ENCODE peak calls at places on chromosome 5, in six cellular contexts. J is ovary; I is CD8-positive, alpha-beta T cell; X is GM23338; O is epithelial cell of esophagus; T is spleen. P is an unnamed sample.

GRCh38 chr5:138725153-138725884 is 27.9 kb upstream of the CTNNA1 start:
- DNase-seq in J (peak), I (no peak), X (peak), O (peak), T (no peak), P (peak)

GRCh38 chr5:128264567-128264966 is 181.0 kb downstream of the SLC12A2 start:
- DNase-seq in J (no peak), I (no peak), X (no peak), O (no peak), T (no peak), P (peak)

GRCh38 chr5:115842089-115842881 is 550 bp downstream of the AP3S1 start:
- DNase-seq in J (no peak), I (peak), X (peak), O (no peak), T (no peak), P (peak)

GRCh38 chr5:36624277-36624676 is 17.9 kb downstream of the SLC1A3 start:
- DNase-seq in J (no peak), I (no peak), X (no peak), O (no peak), T (no peak), P (no peak)

GRCh38 chr5:138568061-138568824 is 7.0 kb downstream of the HSPA9 start:
- DNase-seq in J (no peak), I (no peak), X (no peak), O (peak), T (no peak), P (no peak)

GRCh38 chr5:53406630-53407316 is 73.7 kb upstream of the FST start:
- DNase-seq in J (no peak), I (no peak), X (no peak), O (peak), T (no peak), P (peak)

GRCh38 chr5:131521252-131521651 is 113.8 kb downstream of the RAPGEF6 start:
- DNase-seq in J (no peak), I (no peak), X (no peak), O (peak), T (no peak), P (peak)

GRCh38 chr5:157463621-157464407 is 3.8 kb downstream of the NIPAL4 start:
- DNase-seq in J (no peak), I (no peak), X (no peak), O (peak), T (no peak), P (peak)

GRCh38 chr5:123206618-123207320 is 117.7 kb downstream of the PRDM6 start:
- DNase-seq in J (no peak), I (no peak), X (no peak), O (no peak), T (no peak), P (no peak)

GRCh38 chr5:142411656-142412425 is 87.0 kb upstream of the SPRY4 start:
- DNase-seq in J (no peak), I (no peak), X (no peak), O (no peak), T (no peak), P (no peak)

DNA sequence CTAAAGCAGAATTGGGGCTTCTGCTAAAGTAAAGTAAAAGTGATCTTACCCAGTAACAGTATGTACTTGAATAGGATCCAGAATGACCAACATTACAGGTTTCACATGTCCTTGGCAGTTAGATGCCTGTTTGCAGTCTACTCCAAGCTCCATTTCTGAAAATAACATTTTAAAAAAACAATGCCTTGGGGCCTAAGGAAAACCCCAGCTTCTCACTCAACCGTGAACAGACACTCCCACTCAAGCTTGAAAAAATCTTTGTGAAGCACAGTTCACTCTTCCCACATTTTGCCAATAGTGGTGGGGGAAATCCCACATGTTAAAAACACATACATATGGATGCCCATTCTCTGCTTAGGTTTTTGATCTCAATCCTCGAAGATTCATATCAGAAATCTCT is 304.1 kb downstream of the ARRDC3 start:
- DNase-seq in J (no peak), I (no peak), X (no peak), O (peak), T (no peak), P (no peak)
- H3K4me3 ChIP-seq in J (no peak), I (no peak), X (no peak), O (no peak), T (no peak), P (no peak)

GRCh38 chr5:98513378-98513777 is 260.1 kb upstream of the RGMB start:
- DNase-seq in J (no peak), I (no peak), X (peak), O (no peak), T (no peak), P (no peak)

GRCh38 chr5:98514106-98514665 is 259.3 kb upstream of the RGMB start:
- DNase-seq in J (no peak), I (no peak), X (no peak), O (no peak), T (no peak), P (peak)

GRCh38 chr5:98510111-98510510 is 263.4 kb upstream of the RGMB start:
- DNase-seq in J (no peak), I (no peak), X (peak), O (peak), T (no peak), P (peak)

DNA sequence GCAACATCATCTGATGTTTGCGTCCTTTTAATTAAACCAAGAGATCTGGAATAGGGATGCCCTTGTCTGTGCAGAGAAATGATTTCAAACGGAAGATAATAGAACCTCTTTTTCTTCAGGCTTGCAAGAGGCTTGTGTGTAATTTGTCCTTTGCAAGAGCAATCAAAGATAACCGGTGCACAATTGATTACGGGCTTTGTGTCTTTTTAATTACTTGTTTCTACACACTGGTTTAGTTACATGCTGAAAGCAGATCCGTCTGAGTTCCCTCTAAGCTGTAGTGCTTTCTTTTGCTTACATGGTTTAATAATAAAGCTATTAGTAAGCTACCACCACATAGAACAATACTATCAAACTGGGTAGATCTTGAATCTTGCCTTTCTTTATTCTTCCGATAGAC is 262.9 kb upstream of the RGMB start:
- DNase-seq in J (no peak), I (no peak), X (no peak), O (no peak), T (no peak), P (no peak)
- TF ChIP-seq CTCF in J (no peak), I (no peak), X (no peak), O (no peak), T (no peak), P (no peak)

GRCh38 chr5:90022002-90022710 is 387.4 kb downstream of the CETN3 start:
- DNase-seq in J (no peak), I (no peak), X (no peak), O (no peak), T (no peak), P (no peak)

GRCh38 chr5:90017236-90017635 is 392.3 kb downstream of the CETN3 start:
- DNase-seq in J (no peak), I (no peak), X (peak), O (no peak), T (no peak), P (no peak)

GRCh38 chr5:90015584-90016018 is 394.0 kb downstream of the CETN3 start:
- DNase-seq in J (no peak), I (no peak), X (peak), O (peak), T (no peak), P (no peak)

GRCh38 chr5:90022711-90023053 is 386.9 kb downstream of the CETN3 start:
- DNase-seq in J (no peak), I (no peak), X (no peak), O (peak), T (no peak), P (no peak)

DNA sequence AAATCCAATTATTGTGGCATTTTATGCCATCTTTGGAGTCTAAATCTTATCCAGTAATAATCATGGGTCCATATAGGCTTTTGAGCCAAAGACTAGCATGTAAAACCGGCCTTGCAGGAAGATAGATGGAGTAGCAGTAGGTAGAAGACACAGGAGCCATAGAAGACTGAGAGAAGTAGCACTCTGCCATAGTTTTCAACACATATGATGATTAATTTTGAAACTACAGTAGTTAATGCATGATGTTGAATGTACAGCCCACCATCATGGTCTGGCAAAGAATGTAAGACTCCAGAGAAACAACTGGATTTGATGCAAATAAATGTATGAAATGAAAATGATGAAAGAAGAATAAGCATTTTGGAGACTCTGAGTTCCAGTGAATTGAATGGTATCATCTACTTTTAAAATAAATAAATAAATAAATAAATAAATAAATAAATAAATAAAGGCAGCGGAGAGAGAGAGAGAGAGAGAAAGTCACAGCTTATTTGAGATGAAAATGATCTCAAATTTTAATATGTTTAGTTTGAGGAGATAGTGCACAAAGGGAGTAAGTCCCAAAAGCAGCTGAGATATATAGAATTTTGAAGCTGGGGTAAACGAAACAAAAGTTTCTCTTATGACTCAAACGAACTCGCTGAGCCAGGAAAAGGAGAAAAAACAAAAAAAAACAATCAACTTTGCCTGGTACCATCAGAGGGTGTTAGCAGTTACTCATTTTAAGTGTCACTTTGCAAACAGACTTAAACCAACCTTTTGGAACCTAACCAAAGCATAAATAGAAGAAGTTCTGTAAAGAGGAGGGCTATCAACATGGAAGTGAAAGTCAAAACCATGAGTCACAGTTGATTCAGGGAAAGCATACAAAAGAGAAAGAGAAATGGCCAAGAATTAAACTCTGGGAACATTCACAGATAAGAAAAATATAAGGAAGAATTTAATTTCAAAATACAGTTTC is 388.7 kb downstream of the CETN3 start:
- DNase-seq in J (no peak), I (no peak), X (no peak), O (peak), T (no peak), P (peak)
- H3K4me3 ChIP-seq in J (peak), I (no peak), X (no peak), O (peak), T (no peak), P (peak)

DNA sequence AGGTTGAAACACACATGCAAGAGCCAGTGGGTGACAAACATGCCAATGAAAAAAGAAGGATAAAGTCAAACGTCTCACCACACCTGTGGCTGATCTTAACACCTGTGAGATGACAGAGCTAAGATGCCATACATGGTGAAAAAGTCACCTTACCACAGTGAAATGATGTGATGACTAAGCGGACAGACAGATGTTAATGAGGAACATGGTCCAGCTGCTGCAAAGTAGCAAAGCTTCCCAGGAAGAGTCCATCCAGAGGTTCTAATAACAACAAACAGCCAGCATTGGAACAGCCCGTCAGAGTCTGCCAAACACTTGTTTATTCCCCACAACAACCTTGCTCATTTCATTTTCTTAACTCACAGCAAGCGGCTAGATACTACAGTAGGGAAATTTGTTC is 1.9 kb downstream of the KIAA1191 start:
- DNase-seq in J (no peak), I (no peak), X (no peak), O (peak), T (no peak), P (peak)
- TF ChIP-seq CTCF in J (no peak), I (no peak), X (no peak), O (no peak), T (no peak), P (no peak)

DNA sequence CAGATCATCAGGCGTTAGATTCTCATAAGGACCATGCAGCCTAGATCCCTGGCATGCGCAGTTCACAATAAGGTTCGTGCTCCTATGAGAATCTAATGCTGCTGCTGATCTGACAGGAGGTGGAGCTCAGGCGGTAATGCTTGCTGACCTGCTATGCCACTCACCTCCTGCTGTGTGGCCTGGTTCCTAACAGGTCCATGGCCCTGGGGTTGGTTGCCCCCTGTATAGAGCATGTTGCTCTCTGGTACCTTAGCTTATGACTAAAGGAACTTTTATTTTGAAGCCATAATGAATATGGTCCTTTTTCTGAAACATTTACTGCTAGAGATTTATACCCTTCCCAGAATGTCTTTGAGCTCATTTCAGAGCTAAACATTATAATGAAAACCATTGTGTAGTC is 3.1 kb downstream of the MAN2A1 start:
- DNase-seq in J (no peak), I (no peak), X (no peak), O (no peak), T (peak), P (no peak)
- H3K4me3 ChIP-seq in J (no peak), I (no peak), X (no peak), O (no peak), T (no peak), P (no peak)

GRCh38 chr5:136799806-136800372 is 434.5 kb upstream of the TRPC7 start:
- DNase-seq in J (no peak), I (no peak), X (peak), O (peak), T (no peak), P (no peak)
- TF ChIP-seq CTCF in J (no peak), I (no peak), X (peak), O (peak), T (no peak), P (no peak)

DNA sequence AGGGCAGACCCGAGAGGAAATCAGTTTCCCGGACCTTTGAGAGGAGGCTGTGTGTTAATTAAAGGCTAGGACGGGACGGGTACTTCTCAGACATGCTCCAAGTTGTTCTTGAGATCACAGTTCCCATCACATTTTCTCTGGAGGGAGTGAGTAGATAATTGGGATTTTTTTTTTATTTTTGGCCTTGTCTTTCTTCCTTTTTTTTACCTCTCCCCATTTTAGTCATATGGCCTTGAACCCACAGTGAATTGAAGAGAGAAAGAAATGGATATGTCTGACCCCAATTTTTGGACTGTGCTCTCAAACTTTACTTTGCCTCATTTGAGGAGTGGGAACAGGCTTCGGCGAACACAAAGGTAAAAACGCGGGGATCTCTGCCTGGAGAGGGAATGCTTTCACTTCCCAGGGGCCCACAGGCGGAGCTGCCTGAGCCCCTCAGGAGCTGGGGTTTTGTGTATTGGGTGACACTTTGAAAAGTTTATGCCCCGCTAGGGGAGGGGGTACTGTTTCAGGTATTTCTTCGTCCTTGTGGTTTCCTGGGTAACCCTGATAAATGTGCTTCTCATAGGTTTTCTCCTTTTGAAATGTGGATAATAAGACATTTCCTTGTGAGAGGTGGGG is 191.8 kb downstream of the CD180 start:
- DNase-seq in J (no peak), I (no peak), X (peak), O (no peak), T (no peak), P (no peak)
- H3K4me3 ChIP-seq in J (peak), I (peak), X (peak), O (peak), T (peak), P (peak)